ENCODE peak calls at places on chromosomes 3 and 15, in five cellular contexts. T, V, E, B and A are unnamed samples.
A peak's percentile ranks its signal among the peaks of the same experiment; 100 is the strongest.

GRCh38 chr3:105823149-105823866 is 45.5 kb downstream of the CBLB start:
- DNase-seq in B (no peak), E (peak; percentile 89), T (no peak), V (no peak), A (peak; percentile 87)

GRCh38 chr15:83911345-83911744 is 257.4 kb downstream of the ADAMTSL3 start:
- DNase-seq in E (no peak), V (no peak), B (no peak), T (no peak), A (no peak)

GRCh38 chr3:52558436-52558835 is 22.0 kb downstream of the UQCC5 start:
- DNase-seq in B (no peak), E (no peak), V (no peak), T (no peak), A (no peak)

GRCh38 chr3:119937229-119937628 is 155.3 kb downstream of the NR1I2 start:
- DNase-seq in B (no peak), T (no peak), V (no peak), E (no peak), A (peak; percentile 5)

GRCh38 chr3:65439641-65440040 is 599.1 kb downstream of the MAGI1 start:
- DNase-seq in V (no peak), B (peak; percentile 81), T (peak; percentile 79), E (peak; percentile 56), A (peak; percentile 39)

GRCh38 chr3:167162083-167162482 is 218.0 kb downstream of the ZBBX start:
- DNase-seq in V (no peak), B (no peak), T (no peak), E (no peak), A (no peak)

GRCh38 chr3:38649500-38650247 is at the start of gene SCN5A:
- DNase-seq in T (peak; percentile 80), V (peak; percentile 28), B (peak; percentile 80), E (peak; percentile 39), A (no peak)

GRCh38 chr3:107421170-107421792 is 44.0 kb downstream of the CCDC54 start:
- DNase-seq in E (peak; percentile 75), T (no peak), B (peak; percentile 30), V (no peak), A (peak; percentile 66)

GRCh38 chr3:177157492-177157891 is 39.8 kb downstream of the TBL1XR1 start:
- DNase-seq in V (no peak), B (no peak), E (no peak), T (no peak), A (no peak)

GRCh38 chr3:43363621-43364266 is 77.4 kb downstream of the SNRK start:
- DNase-seq in T (no peak), B (no peak), V (no peak), E (no peak), A (no peak)

GRCh38 chr3:55571913-55572312 is 84.8 kb upstream of the WNT5A start:
- DNase-seq in B (peak; percentile 44), E (no peak), T (peak; percentile 79), V (no peak), A (no peak)